ENCODE peak calls at places on chromosomes 3 and 15, in nine cellular contexts. G, T, L, B, U, R, F, S and Q are unnamed samples.

GRCh38 chr3:184082465-184082864 is 14.4 kb upstream of the HTR3E start:
- DNase-seq in G (no peak), T (no peak), L (no peak), B (no peak), U (no peak), R (no peak), F (no peak), S (no peak), Q (no peak)

GRCh38 chr3:97872209-97873042 is 50.6 kb downstream of the CRYBG3 start:
- DNase-seq in G (no peak), T (no peak), L (no peak), B (no peak), U (no peak), R (peak), F (peak), S (no peak), Q (no peak)

GRCh38 chr3:49925485-49925884 is 4.1 kb downstream of the MON1A start:
- DNase-seq in G (no peak), T (no peak), L (no peak), B (no peak), U (no peak), R (no peak), F (no peak), S (no peak), Q (no peak)

GRCh38 chr15:92123848-92124631 is 269.6 kb upstream of the ST8SIA2 start:
- DNase-seq in G (no peak), T (no peak), L (no peak), B (no peak), U (no peak), R (no peak), F (no peak), S (no peak), Q (no peak)

GRCh38 chr3:95334461-95334860 is 1271.6 kb downstream of the NSUN3 start:
- DNase-seq in G (no peak), T (no peak), L (no peak), B (no peak), U (no peak), R (no peak), F (no peak), S (no peak), Q (no peak)

GRCh38 chr3:193812791-193813505 is 219.9 kb downstream of the OPA1 start:
- DNase-seq in G (no peak), T (no peak), L (no peak), B (no peak), U (no peak), R (no peak), F (no peak), S (no peak), Q (no peak)

GRCh38 chr15:36591534-36592411 is 12.3 kb downstream of the CDIN1 start:
- DNase-seq in G (no peak), T (no peak), L (no peak), B (no peak), U (peak), R (no peak), F (no peak), S (no peak), Q (no peak)

GRCh38 chr3:128004661-128005060 is 47.6 kb upstream of the SEC61A1 start:
- DNase-seq in G (no peak), T (no peak), L (no peak), B (no peak), U (no peak), R (no peak), F (no peak), S (no peak), Q (no peak)

GRCh38 chr15:44009056-44009455 is 182.3 kb downstream of the WDR76 start:
- DNase-seq in G (no peak), T (no peak), L (no peak), B (no peak), U (no peak), R (no peak), F (no peak), S (no peak), Q (no peak)

GRCh38 chr3:33211444-33211843 is 7.2 kb downstream of the SUSD5 start:
- DNase-seq in G (no peak), T (no peak), L (no peak), B (no peak), U (no peak), R (no peak), F (no peak), S (peak), Q (no peak)

GRCh38 chr3:31790516-31791148 is 190.4 kb downstream of the OSBPL10 start:
- DNase-seq in G (peak), T (no peak), L (no peak), B (no peak), U (no peak), R (no peak), F (no peak), S (no peak), Q (no peak)

GRCh38 chr3:44477312-44478030 is at the start of gene ZNF445:
- DNase-seq in G (peak), T (peak), L (peak), B (peak), U (peak), R (peak), F (peak), S (no peak), Q (peak)

GRCh38 chr3:99425930-99426329 is 212.5 kb upstream of the COL8A1 start:
- DNase-seq in G (no peak), T (no peak), L (no peak), B (no peak), U (no peak), R (no peak), F (no peak), S (no peak), Q (no peak)

GRCh38 chr15:93829115-93829849 is 402.1 kb upstream of the MCTP2 start:
- DNase-seq in G (no peak), T (peak), L (peak), B (no peak), U (no peak), R (no peak), F (no peak), S (no peak), Q (no peak)

GRCh38 chr3:8962226-8962861 is 928 bp downstream of the RAD18 start:
- DNase-seq in G (no peak), T (no peak), L (no peak), B (no peak), U (no peak), R (no peak), F (no peak), S (no peak), Q (no peak)

GRCh38 chr15:43531018-43531667 is 13.7 kb downstream of the MAP1A start:
- DNase-seq in G (no peak), T (no peak), L (no peak), B (no peak), U (no peak), R (no peak), F (no peak), S (no peak), Q (no peak)